ENCODE peak calls at places on chromosome 4, in seven cellular contexts. One of them, this sample, is unnamed.

GRCh38 chr4:19888587-19888986 is 363.1 kb upstream of the SLIT2 start:
- DNase-seq in mucosa of descending colon: no peak
- DNase-seq in occipital lobe: no peak
- DNase-seq in stimulated activated naive CD8-positive, alpha-beta T cell treated with anti-CD3 and anti-CD28 coated beads, Interleukin-15, Interleukin-2, amounts not matched to agents 100 U/mL and 50 U/mL, for 24 hours: no peak
- DNase-seq in mesenchymal stem cell: no peak
- DNase-seq in endodermal cell: no peak
- DNase-seq in activated naive CD8-positive, alpha-beta T cell treated with anti-CD3 and anti-CD28 coated beads, Interleukin-2, amount 10 ng/mL, durations not matched to agents 7 days and 5 days: no peak
- DNase-seq in this sample: no peak

GRCh38 chr4:7552466-7552865 is 117.7 kb upstream of the PSAPL1 start:
- DNase-seq in mucosa of descending colon: no peak
- DNase-seq in occipital lobe: no peak
- DNase-seq in stimulated activated naive CD8-positive, alpha-beta T cell treated with anti-CD3 and anti-CD28 coated beads, Interleukin-15, Interleukin-2, amounts not matched to agents 100 U/mL and 50 U/mL, for 24 hours: no peak
- DNase-seq in mesenchymal stem cell: no peak
- DNase-seq in endodermal cell: no peak
- DNase-seq in activated naive CD8-positive, alpha-beta T cell treated with anti-CD3 and anti-CD28 coated beads, Interleukin-2, amount 10 ng/mL, durations not matched to agents 7 days and 5 days: no peak
- DNase-seq in this sample: no peak

GRCh38 chr4:150746156-150746555 is 164.2 kb downstream of the MAB21L2 start:
- DNase-seq in mucosa of descending colon: no peak
- DNase-seq in occipital lobe: no peak
- DNase-seq in stimulated activated naive CD8-positive, alpha-beta T cell treated with anti-CD3 and anti-CD28 coated beads, Interleukin-15, Interleukin-2, amounts not matched to agents 100 U/mL and 50 U/mL, for 24 hours: no peak
- DNase-seq in mesenchymal stem cell: peak
- DNase-seq in endodermal cell: no peak
- DNase-seq in activated naive CD8-positive, alpha-beta T cell treated with anti-CD3 and anti-CD28 coated beads, Interleukin-2, amount 10 ng/mL, durations not matched to agents 7 days and 5 days: no peak
- DNase-seq in this sample: peak

GRCh38 chr4:122759639-122760310 is 27.3 kb downstream of the BBS12 start:
- DNase-seq in mucosa of descending colon: no peak
- DNase-seq in occipital lobe: no peak
- DNase-seq in stimulated activated naive CD8-positive, alpha-beta T cell treated with anti-CD3 and anti-CD28 coated beads, Interleukin-15, Interleukin-2, amounts not matched to agents 100 U/mL and 50 U/mL, for 24 hours: no peak
- DNase-seq in mesenchymal stem cell: no peak
- DNase-seq in endodermal cell: no peak
- DNase-seq in activated naive CD8-positive, alpha-beta T cell treated with anti-CD3 and anti-CD28 coated beads, Interleukin-2, amount 10 ng/mL, durations not matched to agents 7 days and 5 days: no peak
- DNase-seq in this sample: peak

GRCh38 chr4:9964884-9965283 is 56.4 kb downstream of the SLC2A9 start:
- DNase-seq in mucosa of descending colon: no peak
- DNase-seq in occipital lobe: no peak
- DNase-seq in stimulated activated naive CD8-positive, alpha-beta T cell treated with anti-CD3 and anti-CD28 coated beads, Interleukin-15, Interleukin-2, amounts not matched to agents 100 U/mL and 50 U/mL, for 24 hours: no peak
- DNase-seq in mesenchymal stem cell: no peak
- DNase-seq in endodermal cell: no peak
- DNase-seq in activated naive CD8-positive, alpha-beta T cell treated with anti-CD3 and anti-CD28 coated beads, Interleukin-2, amount 10 ng/mL, durations not matched to agents 7 days and 5 days: no peak
- DNase-seq in this sample: peak

GRCh38 chr4:120948382-120948781 is 25.9 kb upstream of the PRDM5 start:
- DNase-seq in mucosa of descending colon: no peak
- DNase-seq in occipital lobe: no peak
- DNase-seq in stimulated activated naive CD8-positive, alpha-beta T cell treated with anti-CD3 and anti-CD28 coated beads, Interleukin-15, Interleukin-2, amounts not matched to agents 100 U/mL and 50 U/mL, for 24 hours: no peak
- DNase-seq in mesenchymal stem cell: no peak
- DNase-seq in endodermal cell: peak
- DNase-seq in activated naive CD8-positive, alpha-beta T cell treated with anti-CD3 and anti-CD28 coated beads, Interleukin-2, amount 10 ng/mL, durations not matched to agents 7 days and 5 days: no peak
- DNase-seq in this sample: no peak

GRCh38 chr4:78032929-78033328 is 24.2 kb upstream of the FRAS1 start:
- DNase-seq in mucosa of descending colon: no peak
- DNase-seq in occipital lobe: no peak
- DNase-seq in stimulated activated naive CD8-positive, alpha-beta T cell treated with anti-CD3 and anti-CD28 coated beads, Interleukin-15, Interleukin-2, amounts not matched to agents 100 U/mL and 50 U/mL, for 24 hours: no peak
- DNase-seq in mesenchymal stem cell: no peak
- DNase-seq in endodermal cell: no peak
- DNase-seq in activated naive CD8-positive, alpha-beta T cell treated with anti-CD3 and anti-CD28 coated beads, Interleukin-2, amount 10 ng/mL, durations not matched to agents 7 days and 5 days: no peak
- DNase-seq in this sample: no peak

GRCh38 chr4:108384544-108384943 is 215.8 kb upstream of the LEF1 start:
- DNase-seq in mucosa of descending colon: no peak
- DNase-seq in occipital lobe: no peak
- DNase-seq in stimulated activated naive CD8-positive, alpha-beta T cell treated with anti-CD3 and anti-CD28 coated beads, Interleukin-15, Interleukin-2, amounts not matched to agents 100 U/mL and 50 U/mL, for 24 hours: no peak
- DNase-seq in mesenchymal stem cell: no peak
- DNase-seq in endodermal cell: no peak
- DNase-seq in activated naive CD8-positive, alpha-beta T cell treated with anti-CD3 and anti-CD28 coated beads, Interleukin-2, amount 10 ng/mL, durations not matched to agents 7 days and 5 days: no peak
- DNase-seq in this sample: no peak

GRCh38 chr4:3644849-3645627 is 112.8 kb upstream of the LRPAP1 start:
- DNase-seq in mucosa of descending colon: no peak
- DNase-seq in occipital lobe: peak
- DNase-seq in stimulated activated naive CD8-positive, alpha-beta T cell treated with anti-CD3 and anti-CD28 coated beads, Interleukin-15, Interleukin-2, amounts not matched to agents 100 U/mL and 50 U/mL, for 24 hours: no peak
- DNase-seq in mesenchymal stem cell: peak
- DNase-seq in endodermal cell: no peak
- DNase-seq in activated naive CD8-positive, alpha-beta T cell treated with anti-CD3 and anti-CD28 coated beads, Interleukin-2, amount 10 ng/mL, durations not matched to agents 7 days and 5 days: no peak
- DNase-seq in this sample: no peak

GRCh38 chr4:112693507-112693906 is 56.6 kb downstream of the LARP7 start:
- DNase-seq in mucosa of descending colon: no peak
- DNase-seq in occipital lobe: no peak
- DNase-seq in stimulated activated naive CD8-positive, alpha-beta T cell treated with anti-CD3 and anti-CD28 coated beads, Interleukin-15, Interleukin-2, amounts not matched to agents 100 U/mL and 50 U/mL, for 24 hours: no peak
- DNase-seq in mesenchymal stem cell: no peak
- DNase-seq in endodermal cell: no peak
- DNase-seq in activated naive CD8-positive, alpha-beta T cell treated with anti-CD3 and anti-CD28 coated beads, Interleukin-2, amount 10 ng/mL, durations not matched to agents 7 days and 5 days: no peak
- DNase-seq in this sample: no peak

GRCh38 chr4:37687666-37688065 is 1.5 kb upstream of the RELL1 start:
- DNase-seq in mucosa of descending colon: no peak
- DNase-seq in occipital lobe: no peak
- DNase-seq in stimulated activated naive CD8-positive, alpha-beta T cell treated with anti-CD3 and anti-CD28 coated beads, Interleukin-15, Interleukin-2, amounts not matched to agents 100 U/mL and 50 U/mL, for 24 hours: no peak
- DNase-seq in mesenchymal stem cell: no peak
- DNase-seq in endodermal cell: no peak
- DNase-seq in activated naive CD8-positive, alpha-beta T cell treated with anti-CD3 and anti-CD28 coated beads, Interleukin-2, amount 10 ng/mL, durations not matched to agents 7 days and 5 days: no peak
- DNase-seq in this sample: no peak

GRCh38 chr4:118811008-118811764 is 24.7 kb downstream of the SEC24D start:
- DNase-seq in mucosa of descending colon: no peak
- DNase-seq in occipital lobe: no peak
- DNase-seq in stimulated activated naive CD8-positive, alpha-beta T cell treated with anti-CD3 and anti-CD28 coated beads, Interleukin-15, Interleukin-2, amounts not matched to agents 100 U/mL and 50 U/mL, for 24 hours: no peak
- DNase-seq in mesenchymal stem cell: peak
- DNase-seq in endodermal cell: no peak
- DNase-seq in activated naive CD8-positive, alpha-beta T cell treated with anti-CD3 and anti-CD28 coated beads, Interleukin-2, amount 10 ng/mL, durations not matched to agents 7 days and 5 days: no peak
- DNase-seq in this sample: no peak

GRCh38 chr4:186820371-186820990 is 96.8 kb upstream of the FAT1 start:
- DNase-seq in mucosa of descending colon: peak
- DNase-seq in occipital lobe: no peak
- DNase-seq in stimulated activated naive CD8-positive, alpha-beta T cell treated with anti-CD3 and anti-CD28 coated beads, Interleukin-15, Interleukin-2, amounts not matched to agents 100 U/mL and 50 U/mL, for 24 hours: no peak
- DNase-seq in mesenchymal stem cell: peak
- DNase-seq in endodermal cell: no peak
- DNase-seq in activated naive CD8-positive, alpha-beta T cell treated with anti-CD3 and anti-CD28 coated beads, Interleukin-2, amount 10 ng/mL, durations not matched to agents 7 days and 5 days: no peak
- DNase-seq in this sample: no peak

GRCh38 chr4:119205690-119206089 is 6.8 kb upstream of the USP53 start:
- DNase-seq in mucosa of descending colon: no peak
- DNase-seq in occipital lobe: no peak
- DNase-seq in stimulated activated naive CD8-positive, alpha-beta T cell treated with anti-CD3 and anti-CD28 coated beads, Interleukin-15, Interleukin-2, amounts not matched to agents 100 U/mL and 50 U/mL, for 24 hours: no peak
- DNase-seq in mesenchymal stem cell: no peak
- DNase-seq in endodermal cell: no peak
- DNase-seq in activated naive CD8-positive, alpha-beta T cell treated with anti-CD3 and anti-CD28 coated beads, Interleukin-2, amount 10 ng/mL, durations not matched to agents 7 days and 5 days: no peak
- DNase-seq in this sample: no peak

GRCh38 chr4:3337811-3338210 is 45.0 kb downstream of the RGS12 start:
- DNase-seq in mucosa of descending colon: no peak
- DNase-seq in occipital lobe: no peak
- DNase-seq in stimulated activated naive CD8-positive, alpha-beta T cell treated with anti-CD3 and anti-CD28 coated beads, Interleukin-15, Interleukin-2, amounts not matched to agents 100 U/mL and 50 U/mL, for 24 hours: no peak
- DNase-seq in mesenchymal stem cell: no peak
- DNase-seq in endodermal cell: no peak
- DNase-seq in activated naive CD8-positive, alpha-beta T cell treated with anti-CD3 and anti-CD28 coated beads, Interleukin-2, amount 10 ng/mL, durations not matched to agents 7 days and 5 days: no peak
- DNase-seq in this sample: no peak

GRCh38 chr4:185534850-185535761 is at the start of gene PDLIM3:
- DNase-seq in mucosa of descending colon: peak
- DNase-seq in occipital lobe: peak
- DNase-seq in stimulated activated naive CD8-positive, alpha-beta T cell treated with anti-CD3 and anti-CD28 coated beads, Interleukin-15, Interleukin-2, amounts not matched to agents 100 U/mL and 50 U/mL, for 24 hours: peak
- DNase-seq in mesenchymal stem cell: peak
- DNase-seq in endodermal cell: peak
- DNase-seq in activated naive CD8-positive, alpha-beta T cell treated with anti-CD3 and anti-CD28 coated beads, Interleukin-2, amount 10 ng/mL, durations not matched to agents 7 days and 5 days: peak
- DNase-seq in this sample: peak

GRCh38 chr4:47837582-47838294 is at the start of gene CORIN:
- DNase-seq in mucosa of descending colon: peak
- DNase-seq in occipital lobe: no peak
- DNase-seq in stimulated activated naive CD8-positive, alpha-beta T cell treated with anti-CD3 and anti-CD28 coated beads, Interleukin-15, Interleukin-2, amounts not matched to agents 100 U/mL and 50 U/mL, for 24 hours: peak
- DNase-seq in mesenchymal stem cell: peak
- DNase-seq in endodermal cell: peak
- DNase-seq in activated naive CD8-positive, alpha-beta T cell treated with anti-CD3 and anti-CD28 coated beads, Interleukin-2, amount 10 ng/mL, durations not matched to agents 7 days and 5 days: no peak
- DNase-seq in this sample: peak

GRCh38 chr4:48602222-48602621 is 112.2 kb downstream of the ZAR1 start:
- DNase-seq in mucosa of descending colon: no peak
- DNase-seq in occipital lobe: no peak
- DNase-seq in stimulated activated naive CD8-positive, alpha-beta T cell treated with anti-CD3 and anti-CD28 coated beads, Interleukin-15, Interleukin-2, amounts not matched to agents 100 U/mL and 50 U/mL, for 24 hours: no peak
- DNase-seq in mesenchymal stem cell: peak
- DNase-seq in endodermal cell: no peak
- DNase-seq in activated naive CD8-positive, alpha-beta T cell treated with anti-CD3 and anti-CD28 coated beads, Interleukin-2, amount 10 ng/mL, durations not matched to agents 7 days and 5 days: no peak
- DNase-seq in this sample: no peak

GRCh38 chr4:99722662-99723061 is 65.0 kb upstream of the C4orf54 start:
- DNase-seq in mucosa of descending colon: no peak
- DNase-seq in occipital lobe: no peak
- DNase-seq in stimulated activated naive CD8-positive, alpha-beta T cell treated with anti-CD3 and anti-CD28 coated beads, Interleukin-15, Interleukin-2, amounts not matched to agents 100 U/mL and 50 U/mL, for 24 hours: no peak
- DNase-seq in mesenchymal stem cell: peak
- DNase-seq in endodermal cell: no peak
- DNase-seq in activated naive CD8-positive, alpha-beta T cell treated with anti-CD3 and anti-CD28 coated beads, Interleukin-2, amount 10 ng/mL, durations not matched to agents 7 days and 5 days: no peak
- DNase-seq in this sample: no peak

GRCh38 chr4:144174401-144175067 is 34.0 kb upstream of the GYPA start:
- DNase-seq in mucosa of descending colon: no peak
- DNase-seq in occipital lobe: no peak
- DNase-seq in stimulated activated naive CD8-positive, alpha-beta T cell treated with anti-CD3 and anti-CD28 coated beads, Interleukin-15, Interleukin-2, amounts not matched to agents 100 U/mL and 50 U/mL, for 24 hours: no peak
- DNase-seq in mesenchymal stem cell: peak
- DNase-seq in endodermal cell: no peak
- DNase-seq in activated naive CD8-positive, alpha-beta T cell treated with anti-CD3 and anti-CD28 coated beads, Interleukin-2, amount 10 ng/mL, durations not matched to agents 7 days and 5 days: no peak
- DNase-seq in this sample: peak

GRCh38 chr4:106038908-106039307 is 143.6 kb downstream of the NPNT start:
- DNase-seq in mucosa of descending colon: no peak
- DNase-seq in occipital lobe: no peak
- DNase-seq in stimulated activated naive CD8-positive, alpha-beta T cell treated with anti-CD3 and anti-CD28 coated beads, Interleukin-15, Interleukin-2, amounts not matched to agents 100 U/mL and 50 U/mL, for 24 hours: no peak
- DNase-seq in mesenchymal stem cell: no peak
- DNase-seq in endodermal cell: no peak
- DNase-seq in activated naive CD8-positive, alpha-beta T cell treated with anti-CD3 and anti-CD28 coated beads, Interleukin-2, amount 10 ng/mL, durations not matched to agents 7 days and 5 days: no peak
- DNase-seq in this sample: no peak

GRCh38 chr4:20193522-20193902 is 58.2 kb upstream of the SLIT2 start:
- DNase-seq in mucosa of descending colon: no peak
- DNase-seq in occipital lobe: no peak
- DNase-seq in stimulated activated naive CD8-positive, alpha-beta T cell treated with anti-CD3 and anti-CD28 coated beads, Interleukin-15, Interleukin-2, amounts not matched to agents 100 U/mL and 50 U/mL, for 24 hours: no peak
- DNase-seq in mesenchymal stem cell: no peak
- DNase-seq in endodermal cell: no peak
- DNase-seq in activated naive CD8-positive, alpha-beta T cell treated with anti-CD3 and anti-CD28 coated beads, Interleukin-2, amount 10 ng/mL, durations not matched to agents 7 days and 5 days: no peak
- DNase-seq in this sample: no peak

GRCh38 chr4:2412885-2413716 is 5.3 kb downstream of the ZFYVE28 start:
- DNase-seq in mucosa of descending colon: peak
- DNase-seq in occipital lobe: peak
- DNase-seq in stimulated activated naive CD8-positive, alpha-beta T cell treated with anti-CD3 and anti-CD28 coated beads, Interleukin-15, Interleukin-2, amounts not matched to agents 100 U/mL and 50 U/mL, for 24 hours: peak
- DNase-seq in mesenchymal stem cell: peak
- DNase-seq in endodermal cell: peak
- DNase-seq in activated naive CD8-positive, alpha-beta T cell treated with anti-CD3 and anti-CD28 coated beads, Interleukin-2, amount 10 ng/mL, durations not matched to agents 7 days and 5 days: peak
- DNase-seq in this sample: peak

GRCh38 chr4:27088491-27088890 is 227.8 kb downstream of the STIM2 start:
- DNase-seq in mucosa of descending colon: no peak
- DNase-seq in occipital lobe: no peak
- DNase-seq in stimulated activated naive CD8-positive, alpha-beta T cell treated with anti-CD3 and anti-CD28 coated beads, Interleukin-15, Interleukin-2, amounts not matched to agents 100 U/mL and 50 U/mL, for 24 hours: no peak
- DNase-seq in mesenchymal stem cell: peak
- DNase-seq in endodermal cell: peak
- DNase-seq in activated naive CD8-positive, alpha-beta T cell treated with anti-CD3 and anti-CD28 coated beads, Interleukin-2, amount 10 ng/mL, durations not matched to agents 7 days and 5 days: no peak
- DNase-seq in this sample: no peak

GRCh38 chr4:109729155-109729562 is 711 bp downstream of the PLA2G12A start:
- DNase-seq in mucosa of descending colon: no peak
- DNase-seq in occipital lobe: no peak
- DNase-seq in stimulated activated naive CD8-positive, alpha-beta T cell treated with anti-CD3 and anti-CD28 coated beads, Interleukin-15, Interleukin-2, amounts not matched to agents 100 U/mL and 50 U/mL, for 24 hours: no peak
- DNase-seq in mesenchymal stem cell: peak
- DNase-seq in endodermal cell: no peak
- DNase-seq in activated naive CD8-positive, alpha-beta T cell treated with anti-CD3 and anti-CD28 coated beads, Interleukin-2, amount 10 ng/mL, durations not matched to agents 7 days and 5 days: no peak
- DNase-seq in this sample: peak